ENCODE peak calls at places on chromosomes 6 and 20, in nine cellular contexts. W is suprapubic skin, N is H1, K is ovary, A is type B pancreatic cell, S is mesenteric fat pad, L is lower leg skin, R is NCI-H146, U is NB4. O is an unnamed sample.

GRCh38 chr6:130743175-130743574 is 84.0 kb upstream of the SMLR1 start:
- DNase-seq in W (no peak), A (no peak), L (no peak), R (no peak), S (no peak), U (no peak), N (no peak), K (no peak), O (no peak)

GRCh38 chr20:51563597-51564332 is 21.2 kb upstream of the NFATC2 start:
- DNase-seq in R (peak), W (no peak), N (peak), L (peak), S (no peak), U (peak), K (peak), A (no peak), O (peak)

GRCh38 chr6:160080097-160080496 is 41.5 kb upstream of the SLC22A1 start:
- DNase-seq in W (no peak), N (no peak), K (no peak), S (no peak), U (no peak), R (no peak), L (no peak), A (no peak), O (no peak)

GRCh38 chr20:44736170-44737021 is 9.3 kb upstream of the KCNK15 start:
- DNase-seq in K (no peak), U (peak), L (peak), N (peak), W (no peak), S (no peak), R (peak), A (no peak), O (peak)

GRCh38 chr6:19999319-20000191 is 162.4 kb downstream of the ID4 start:
- DNase-seq in U (peak), A (no peak), N (no peak), R (peak), W (no peak), K (no peak), L (no peak), S (no peak), O (no peak)

GRCh38 chr6:64250126-64250525 is 614.5 kb downstream of the PHF3 start:
- DNase-seq in W (no peak), L (no peak), R (no peak), U (no peak), S (no peak), A (no peak), K (no peak), N (no peak), O (no peak)

GRCh38 chr20:15100506-15101160 is 763.2 kb upstream of the FLRT3 start:
- DNase-seq in K (no peak), W (no peak), R (no peak), S (no peak), N (no peak), U (no peak), A (no peak), L (no peak), O (no peak)

GRCh38 chr6:123589973-123590372 is 46.8 kb downstream of the TRDN start:
- DNase-seq in W (no peak), R (peak), A (no peak), U (no peak), L (no peak), S (no peak), K (no peak), N (no peak), O (no peak)

GRCh38 chr20:16749573-16749972 is 1.4 kb downstream of the OTOR start:
- DNase-seq in K (no peak), A (no peak), W (no peak), R (no peak), U (peak), L (no peak), N (peak), S (no peak), O (no peak)

GRCh38 chr6:132446136-132446535 is 44.9 kb upstream of the MOXD1 start:
- DNase-seq in U (no peak), R (no peak), A (no peak), K (no peak), W (no peak), S (no peak), N (no peak), L (no peak), O (no peak)

GRCh38 chr6:99424022-99424421 is 1.1 kb downstream of the PNISR start:
- DNase-seq in R (no peak), N (no peak), K (no peak), A (no peak), U (no peak), L (no peak), W (no peak), S (no peak), O (no peak)

GRCh38 chr20:62473717-62474584 is 1.8 kb downstream of the GATA5 start:
- DNase-seq in L (no peak), K (no peak), W (no peak), R (no peak), U (no peak), S (no peak), N (peak), A (no peak), O (no peak)

GRCh38 chr20:45095753-45096371 is 5.1 kb downstream of the KCNS1 start:
- DNase-seq in N (peak), K (peak), W (no peak), R (peak), A (no peak), U (peak), L (peak), S (no peak), O (peak)

GRCh38 chr6:18155864-18156396 is 708 bp downstream of the KDM1B start:
- DNase-seq in A (peak), N (peak), L (peak), W (peak), S (no peak), K (peak), U (peak), R (peak), O (peak)

GRCh38 chr20:1469925-1470571 is 3.4 kb upstream of the NSFL1C start:
- DNase-seq in A (peak), S (no peak), L (peak), R (peak), U (peak), N (peak), K (peak), W (no peak), O (peak)

GRCh38 chr6:31462964-31463940 is 34.7 kb upstream of the MICB start:
- DNase-seq in U (no peak), N (peak), K (peak), A (peak), L (peak), S (peak), W (peak), R (peak), O (peak)

GRCh38 chr6:138465007-138465645 is 34.2 kb downstream of the NHSL1 start:
- DNase-seq in A (no peak), N (no peak), S (no peak), U (peak), R (no peak), K (no peak), W (no peak), L (no peak), O (peak)

GRCh38 chr6:90860822-90861601 is 274.1 kb upstream of the MAP3K7 start:
- DNase-seq in L (no peak), U (peak), W (no peak), R (no peak), S (no peak), N (no peak), A (no peak), K (no peak), O (no peak)

GRCh38 chr20:53883098-53883762 is 187.2 kb downstream of the BCAS1 start:
- DNase-seq in L (no peak), A (no peak), U (no peak), W (no peak), K (no peak), N (no peak), S (no peak), R (no peak), O (no peak)

GRCh38 chr6:71544028-71544427 is 255.4 kb downstream of the OGFRL1 start:
- DNase-seq in R (no peak), K (no peak), W (no peak), A (no peak), N (no peak), L (no peak), U (no peak), S (no peak), O (peak)

GRCh38 chr6:42911171-42912021 is 4.5 kb upstream of the PTCRA start:
- DNase-seq in U (no peak), N (peak), S (no peak), L (no peak), W (no peak), R (peak), A (no peak), K (no peak), O (no peak)

GRCh38 chr20:47735412-47736400 is 49.6 kb downstream of the SULF2 start:
- DNase-seq in W (no peak), N (no peak), A (no peak), L (peak), K (no peak), R (no peak), U (peak), S (no peak), O (no peak)

GRCh38 chr6:7159790-7160525 is 52.2 kb downstream of the RREB1 start:
- DNase-seq in W (no peak), U (no peak), K (no peak), A (no peak), N (no peak), S (no peak), R (no peak), L (no peak), O (no peak)

GRCh38 chr6:35178932-35179832 is 34.6 kb upstream of the SCUBE3 start:
- DNase-seq in W (peak), K (no peak), N (no peak), A (no peak), S (no peak), L (no peak), U (peak), R (no peak), O (no peak)

GRCh38 chr6:80607814-80608391 is 501.4 kb downstream of the BCKDHB start:
- DNase-seq in R (no peak), S (no peak), W (no peak), K (no peak), U (peak), N (no peak), A (no peak), L (peak), O (peak)

GRCh38 chr20:10360878-10361277 is 73.1 kb downstream of the MKKS start:
- DNase-seq in A (no peak), R (no peak), U (no peak), N (no peak), K (no peak), L (no peak), S (no peak), W (no peak), O (no peak)